ENCODE peak calls at places on chromosome 15, in four cellular contexts. P, T, J and Q are unnamed samples.

GRCh38 chr15:96767703-96768434 is 437.4 kb downstream of the NR2F2 start:
- DNase-seq in T (no peak), J (no peak), P (no peak), Q (no peak)

GRCh38 chr15:101441706-101442105 is 47.8 kb downstream of the PCSK6 start:
- DNase-seq in T (no peak), P (no peak), J (no peak), Q (peak)

GRCh38 chr15:51765751-51766150 is 14.4 kb downstream of the TMOD2 start:
- DNase-seq in J (no peak), P (no peak), T (no peak), Q (no peak)

GRCh38 chr15:78938608-78939488 is 6.0 kb downstream of the CTSH start:
- DNase-seq in J (no peak), T (no peak), P (no peak), Q (no peak)

GRCh38 chr15:23912191-23912590 is 225.1 kb upstream of the NDN start:
- DNase-seq in P (no peak), T (no peak), J (no peak), Q (no peak)

GRCh38 chr15:85750319-85750806 is 44.4 kb downstream of the KLHL25 start:
- DNase-seq in P (peak), T (no peak), J (peak), Q (no peak)

GRCh38 chr15:56343879-56344278 is 21.3 kb upstream of the TEX9 start:
- DNase-seq in T (no peak), P (no peak), J (no peak), Q (no peak)

GRCh38 chr15:29863438-29863837 is 41.2 kb upstream of the TJP1 start:
- DNase-seq in J (no peak), P (no peak), T (no peak), Q (no peak)

DNA sequence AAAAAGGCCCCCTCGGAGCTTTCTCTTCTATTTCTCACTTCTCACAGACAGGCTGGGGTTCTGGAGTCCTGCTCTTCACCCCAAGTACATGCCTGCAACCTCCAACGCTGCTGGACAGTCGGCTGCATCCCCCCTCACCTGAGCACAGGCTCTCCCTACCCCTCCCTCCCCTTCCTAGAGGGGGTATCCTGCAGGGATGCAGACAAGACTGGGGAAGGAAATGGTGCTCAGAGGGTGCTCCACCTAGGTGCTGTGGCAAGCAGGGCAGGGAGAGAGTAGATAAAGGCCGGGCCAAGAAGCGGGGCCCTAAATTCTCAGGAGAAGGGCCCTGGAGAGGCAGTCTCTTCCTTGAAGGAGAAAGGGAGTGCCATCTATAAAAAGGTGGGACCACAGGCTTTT is 7.0 kb upstream of the STRA6 start:
- DNase-seq in T (no peak), P (no peak), J (no peak), Q (no peak)
- TF ChIP-seq CTCF in T (no peak), P (no peak), J (no peak), Q (no peak)

GRCh38 chr15:89408512-89409183 is 74.0 kb upstream of the POLG start:
- DNase-seq in P (no peak), J (peak), T (no peak), Q (no peak)

GRCh38 chr15:89406218-89406716 is 71.6 kb upstream of the POLG start:
- DNase-seq in J (no peak), T (no peak), P (no peak), Q (no peak)

GRCh38 chr15:89404023-89404422 is 69.4 kb upstream of the POLG start:
- DNase-seq in P (no peak), J (no peak), T (no peak), Q (no peak)

GRCh38 chr15:89409184-89409992 is 74.8 kb upstream of the POLG start:
- DNase-seq in J (no peak), T (no peak), P (no peak), Q (no peak)

GRCh38 chr15:89406756-89407650 is 72.4 kb upstream of the POLG start:
- DNase-seq in T (peak), P (no peak), J (no peak), Q (no peak)
- TF ChIP-seq CTCF in T (no peak), P (no peak), J (no peak), Q (no peak)

GRCh38 chr15:70636540-70637165 is 126.7 kb downstream of the UACA start:
- DNase-seq in T (peak), P (no peak), J (no peak), Q (no peak)
- TF ChIP-seq CTCF in T (no peak), P (no peak), J (peak), Q (peak)

GRCh38 chr15:39438260-39438659 is 142.6 kb upstream of the THBS1 start:
- DNase-seq in T (no peak), J (no peak), P (no peak), Q (no peak)
- TF ChIP-seq CTCF in T (no peak), J (no peak), P (no peak), Q (no peak)

GRCh38 chr15:84104853-84105252 is 130.7 kb upstream of the GOLGA6L4 start:
- DNase-seq in P (no peak), J (no peak), T (no peak), Q (no peak)
- TF ChIP-seq CTCF in P (no peak), J (no peak), T (no peak), Q (no peak)

DNA sequence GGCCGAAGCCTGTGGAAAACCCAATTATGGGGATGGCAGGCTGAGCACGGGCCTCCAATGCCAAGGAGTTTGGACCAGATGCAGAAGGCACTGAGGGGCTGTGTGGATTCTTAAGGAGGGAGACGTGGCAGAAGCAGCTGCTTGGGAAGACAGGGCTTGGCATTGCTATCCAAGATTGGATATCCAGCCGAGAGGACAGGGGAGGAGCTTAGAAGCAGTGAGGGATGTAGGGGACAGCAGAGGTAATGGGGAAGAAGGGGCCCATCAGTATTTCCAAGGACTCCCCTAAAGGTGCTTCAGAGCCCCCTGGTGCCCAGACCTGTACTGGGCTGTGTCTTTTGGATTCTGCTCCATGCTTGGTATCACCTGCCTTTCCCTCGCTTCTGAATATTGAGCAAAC is 112.8 kb upstream of the TLE3 start:
- DNase-seq in T (no peak), P (no peak), J (no peak), Q (no peak)
- TF ChIP-seq CTCF in T (no peak), P (no peak), J (no peak), Q (no peak)